ENCODE peak calls at places on chromosomes 3 and 15, in six cellular contexts. M, O, Z, P, B and E are unnamed samples.

GRCh38 chr3:51954120-51954519 is 1.1 kb upstream of the GPR62 start:
- DNase-seq in M (no peak), O (no peak), Z (no peak), P (no peak), B (no peak), E (no peak)

GRCh38 chr15:66985653-66986052 is 79.7 kb upstream of the SMAD3 start:
- DNase-seq in M (no peak), O (no peak), Z (no peak), P (no peak), B (no peak), E (no peak)

GRCh38 chr3:64445318-64446300 is 220.3 kb upstream of the PRICKLE2 start:
- DNase-seq in M (no peak), O (peak), Z (peak), P (peak), B (peak), E (no peak)

GRCh38 chr15:77481670-77482069 is 61.0 kb downstream of the HMG20A start:
- DNase-seq in M (no peak), O (no peak), Z (peak), P (peak), B (no peak), E (no peak)

GRCh38 chr15:36970522-36970921 is 129.8 kb downstream of the MEIS2 start:
- DNase-seq in M (no peak), O (no peak), Z (peak), P (no peak), B (no peak), E (no peak)

GRCh38 chr3:154122912-154123559 is 1.8 kb downstream of the ARHGEF26 start:
- DNase-seq in M (no peak), O (no peak), Z (peak), P (peak), B (no peak), E (no peak)

GRCh38 chr15:32671339-32672325 is 30.1 kb downstream of the SCG5 start:
- DNase-seq in M (no peak), O (no peak), Z (no peak), P (peak), B (no peak), E (no peak)

GRCh38 chr15:77966540-77967290 is 110.8 kb downstream of the TBC1D2B start:
- DNase-seq in M (no peak), O (peak), Z (peak), P (peak), B (peak), E (peak)

GRCh38 chr3:31159331-31160039 is 265.0 kb upstream of the GADL1 start:
- DNase-seq in M (no peak), O (no peak), Z (no peak), P (no peak), B (no peak), E (no peak)

GRCh38 chr15:71295242-71296031 is 180.2 kb downstream of the THSD4 start:
- DNase-seq in M (no peak), O (no peak), Z (peak), P (peak), B (peak), E (no peak)

GRCh38 chr3:40779039-40779438 is 254.3 kb downstream of the ZNF621 start:
- DNase-seq in M (no peak), O (no peak), Z (no peak), P (no peak), B (no peak), E (no peak)
- TF ChIP-seq CTCF in M (no peak), O (no peak), Z (no peak), P (no peak), B (no peak), E (no peak)

GRCh38 chr3:1987983-1988382 is 110.7 kb upstream of the CNTN4 start:
- DNase-seq in M (no peak), O (no peak), Z (no peak), P (no peak), B (no peak), E (no peak)
- TF ChIP-seq CTCF in M (no peak), O (no peak), Z (no peak), P (no peak), B (no peak), E (no peak)

GRCh38 chr3:54818942-54819341 is 108.9 kb downstream of the LRTM1 start:
- DNase-seq in M (no peak), O (no peak), Z (no peak), P (no peak), B (no peak), E (no peak)
- TF ChIP-seq CTCF in M (no peak), O (no peak), Z (no peak), P (no peak), B (no peak), E (no peak)

GRCh38 chr3:134037168-134037567 is 7.4 kb upstream of the SLCO2A1 start:
- DNase-seq in M (no peak), O (no peak), Z (no peak), P (no peak), B (no peak), E (no peak)

GRCh38 chr3:134040066-134040465 is 10.3 kb upstream of the SLCO2A1 start:
- DNase-seq in M (no peak), O (no peak), Z (no peak), P (no peak), B (no peak), E (peak)

GRCh38 chr3:134038716-134039115 is 9.0 kb upstream of the SLCO2A1 start:
- DNase-seq in M (no peak), O (no peak), Z (no peak), P (no peak), B (no peak), E (no peak)

GRCh38 chr3:134038071-134038491 is 8.4 kb upstream of the SLCO2A1 start:
- DNase-seq in M (no peak), O (no peak), Z (no peak), P (no peak), B (no peak), E (no peak)

DNA sequence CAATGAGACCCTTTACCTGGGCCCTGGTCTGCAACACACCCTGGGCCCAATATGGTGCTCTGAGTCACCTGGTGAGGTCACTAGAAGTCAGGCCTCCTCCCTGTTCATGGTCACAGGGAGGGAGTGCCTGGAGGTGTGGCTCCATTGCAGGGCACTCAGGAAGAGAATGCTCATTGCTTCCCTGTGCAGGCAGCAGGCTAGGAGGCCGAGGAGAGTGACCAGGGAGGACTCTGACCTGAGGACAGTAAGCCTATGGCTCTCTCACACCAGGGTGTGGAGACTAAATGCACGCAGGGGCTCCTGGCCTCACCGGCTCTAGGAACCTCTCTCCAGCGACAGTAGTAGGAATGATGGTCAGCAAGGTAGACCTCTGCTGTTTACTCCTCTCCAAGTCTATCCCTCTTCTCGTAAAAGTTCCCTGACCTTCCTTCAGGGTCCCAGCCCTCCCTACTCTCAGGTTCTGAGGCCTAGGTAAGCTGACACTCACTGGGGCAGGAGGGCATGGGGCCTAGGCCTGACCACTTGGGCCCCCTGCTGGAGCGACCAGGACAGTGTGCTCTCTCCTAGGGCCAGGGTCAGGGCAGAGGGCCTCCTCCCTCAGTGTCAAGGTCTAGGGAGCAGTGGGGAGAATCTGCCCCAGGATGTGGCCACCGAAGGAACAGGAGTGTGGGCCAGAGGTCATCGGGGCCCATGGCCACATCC is 9.6 kb upstream of the SLCO2A1 start:
- DNase-seq in M (no peak), O (no peak), Z (no peak), P (no peak), B (peak), E (no peak)
- TF ChIP-seq CTCF in M (no peak), O (no peak), Z (peak), P (no peak), B (no peak), E (no peak)

GRCh38 chr15:94412979-94413741 is 181.8 kb downstream of the MCTP2 start:
- DNase-seq in M (no peak), O (no peak), Z (peak), P (peak), B (no peak), E (peak)
- TF ChIP-seq CTCF in M (peak), O (no peak), Z (peak), P (peak), B (peak), E (peak)